ENCODE peak calls at places on chromosomes 7 and 10, in nine cellular contexts. E, X, R, A, U, P, O, I and S are unnamed samples.

GRCh38 chr10:69639291-69640195 is 9.5 kb downstream of the FAM241B start:
- DNase-seq in E (peak), X (peak), R (peak), A (peak), U (peak), P (peak), O (peak), I (peak), S (peak)

GRCh38 chr7:107982918-107983389 is 20.0 kb downstream of the LAMB1 start:
- DNase-seq in E (no peak), X (no peak), R (no peak), A (no peak), U (no peak), P (no peak), O (no peak), I (no peak), S (no peak)

GRCh38 chr10:83075395-83076072 is 1063.8 kb upstream of the GHITM start:
- DNase-seq in E (no peak), X (no peak), R (no peak), A (no peak), U (no peak), P (no peak), O (no peak), I (no peak), S (no peak)

GRCh38 chr10:51171946-51172345 is 97.7 kb downstream of the PRKG1 start:
- DNase-seq in E (no peak), X (no peak), R (no peak), A (no peak), U (no peak), P (no peak), O (no peak), I (no peak), S (no peak)

GRCh38 chr10:112985701-112986510 is 35.9 kb downstream of the TCF7L2 start:
- DNase-seq in E (no peak), X (no peak), R (no peak), A (peak), U (no peak), P (no peak), O (peak), I (no peak), S (no peak)

GRCh38 chr10:21427804-21428481 is 97.5 kb downstream of the SKIDA1 start:
- DNase-seq in E (no peak), X (no peak), R (no peak), A (peak), U (no peak), P (no peak), O (peak), I (no peak), S (no peak)

GRCh38 chr7:157514746-157515145 is 177.9 kb downstream of the DNAJB6 start:
- DNase-seq in E (no peak), X (no peak), R (no peak), A (no peak), U (no peak), P (no peak), O (no peak), I (no peak), S (no peak)

GRCh38 chr7:27173412-27174076 is 576 bp downstream of the HOXA10 start:
- DNase-seq in E (no peak), X (peak), R (peak), A (no peak), U (peak), P (no peak), O (no peak), I (no peak), S (no peak)

GRCh38 chr10:29470355-29470705 is 164.4 kb downstream of the SVIL start:
- DNase-seq in E (peak), X (no peak), R (peak), A (no peak), U (no peak), P (peak), O (no peak), I (no peak), S (no peak)

GRCh38 chr10:128573236-128573800 is 447.1 kb upstream of the MKI67 start:
- DNase-seq in E (no peak), X (no peak), R (no peak), A (no peak), U (no peak), P (no peak), O (no peak), I (no peak), S (no peak)

GRCh38 chr10:86218160-86218559 is 148.4 kb downstream of the GRID1 start:
- DNase-seq in E (no peak), X (no peak), R (no peak), A (no peak), U (no peak), P (no peak), O (no peak), I (no peak), S (no peak)

GRCh38 chr7:114928060-114928459 is 6.2 kb downstream of the MDFIC start:
- DNase-seq in E (no peak), X (no peak), R (no peak), A (no peak), U (no peak), P (no peak), O (no peak), I (no peak), S (no peak)